ENCODE peak calls at places on chromosomes 13 and 19, in four cellular contexts. C is psoas muscle, B is A673, Y is aorta. U is an unnamed sample.

GRCh38 chr19:11264452-11265176 is 2.3 kb upstream of the DOCK6 start:
- DNase-seq in C (no peak), B (no peak), Y (no peak), U (peak; percentile 68)

GRCh38 chr13:111485491-111486250 is 165.2 kb downstream of the TEX29 start:
- DNase-seq in C (no peak), B (no peak), Y (no peak), U (no peak)

GRCh38 chr13:43431279-43431678 is 355.5 kb downstream of the ENOX1 start:
- DNase-seq in C (no peak), B (no peak), Y (no peak), U (no peak)

GRCh38 chr13:85543144-85543543 is 256.1 kb downstream of the SLITRK6 start:
- DNase-seq in C (no peak), B (no peak), Y (no peak), U (no peak)

GRCh38 chr13:67977081-67977480 is 746.9 kb upstream of the PCDH9 start:
- DNase-seq in C (no peak), B (no peak), Y (no peak), U (no peak)

GRCh38 chr13:30884543-30884942 is 21.5 kb upstream of the MEDAG start:
- DNase-seq in C (no peak), B (peak; percentile 50), Y (no peak), U (no peak)

GRCh38 chr13:36981156-36981743 is 17.9 kb downstream of the ALG5 start:
- DNase-seq in C (no peak), B (peak; percentile 81), Y (no peak), U (no peak)

GRCh38 chr13:47672245-47672975 is 328.7 kb downstream of the SUCLA2 start:
- DNase-seq in C (no peak), B (no peak), Y (no peak), U (no peak)

GRCh38 chr13:35469781-35470380 is 6.6 kb downstream of the MAB21L1 start:
- DNase-seq in C (no peak), B (no peak), Y (no peak), U (no peak)

GRCh38 chr13:72489751-72490150 is 237.7 kb downstream of the MZT1 start:
- DNase-seq in C (no peak), B (no peak), Y (no peak), U (no peak)

GRCh38 chr13:52850396-52851152 is 2.1 kb upstream of the PCDH8 start:
- DNase-seq in C (peak; percentile 73), B (peak; percentile 75), Y (peak; percentile 83), U (peak; percentile 83)

GRCh38 chr19:5225486-5226345 is 114.9 kb downstream of the PTPRS start:
- DNase-seq in C (no peak), B (no peak), Y (no peak), U (no peak)

GRCh38 chr13:59750860-59751259 is 412.9 kb downstream of the DIAPH3 start:
- DNase-seq in C (no peak), B (peak; percentile 93), Y (no peak), U (no peak)

GRCh38 chr13:25762288-25762687 is 289.5 kb downstream of the SHISA2 start:
- DNase-seq in C (no peak), B (no peak), Y (no peak), U (no peak)

GRCh38 chr19:1395194-1396018 is 5.9 kb downstream of the GAMT start:
- DNase-seq in C (no peak), B (no peak), Y (no peak), U (peak; percentile 56)

GRCh38 chr13:39712626-39713025 is 57.2 kb downstream of the COG6 start:
- DNase-seq in C (no peak), B (no peak), Y (no peak), U (no peak)

GRCh38 chr19:49331616-49332055 is 3.6 kb upstream of the CD37 start:
- DNase-seq in C (no peak), B (peak; percentile 79), Y (peak; percentile 54), U (no peak)